ENCODE peak calls at places on chromosomes 4 and X, in seven cellular contexts. G is PC-3, H is IMR-90, J is fibroblast of lung, O is GM12878, A is astrocyte, T is OCI-LY7. C is an unnamed sample.
A peak's percentile ranks its signal among the peaks of the same experiment; 100 is the strongest.

GRCh38 chr4:8747467-8747841 is 124.2 kb downstream of the HMX1 start:
- DNase-seq in G (no peak), H (no peak), J (no peak), O (no peak), A (no peak), T (no peak), C (no peak)

GRCh38 chrX:12042615-12043014 is 95.7 kb upstream of the FRMPD4 start:
- DNase-seq in G (no peak), H (no peak), J (no peak), O (no peak), A (no peak), T (no peak), C (no peak)

GRCh38 chr4:3393171-3393570 is 48.6 kb upstream of the HGFAC start:
- DNase-seq in G (no peak), H (no peak), J (no peak), O (no peak), A (no peak), T (no peak), C (no peak)

GRCh38 chr4:123987408-123987807 is 590.8 kb downstream of the SPRY1 start:
- DNase-seq in G (no peak), H (no peak), J (no peak), O (no peak), A (no peak), T (no peak), C (no peak)

GRCh38 chr4:8391972-8392371 is 48.6 kb downstream of the ACOX3 start:
- DNase-seq in G (peak; percentile 77), H (peak; percentile 89), J (peak; percentile 87), O (peak; percentile 60), A (peak; percentile 85), T (peak; percentile 89), C (peak; percentile 11)

GRCh38 chrX:145826466-145826865 is 8.8 kb downstream of the SLITRK2 start:
- DNase-seq in G (no peak), H (no peak), J (no peak), O (no peak), A (no peak), T (no peak), C (no peak)

GRCh38 chr4:33658971-33659370 is 2585.3 kb downstream of the ARAP2 start:
- DNase-seq in G (no peak), H (no peak), J (peak; percentile 5), O (no peak), A (peak; percentile 0), T (no peak), C (no peak)

GRCh38 chr4:139282375-139283075 is 2.5 kb upstream of the MGARP start:
- DNase-seq in G (no peak), H (peak; percentile 68), J (peak; percentile 85), O (no peak), A (peak; percentile 82), T (no peak), C (no peak)

GRCh38 chr4:3745886-3746656 is 20.1 kb upstream of the ADRA2C start:
- DNase-seq in G (peak; percentile 44), H (no peak), J (no peak), O (no peak), A (no peak), T (no peak), C (no peak)

GRCh38 chr4:40186665-40187014 is 10.2 kb upstream of the RHOH start:
- DNase-seq in G (no peak), H (no peak), J (no peak), O (no peak), A (no peak), T (no peak), C (no peak)

GRCh38 chr4:60805500-60806313 is 394.4 kb upstream of the ADGRL3 start:
- DNase-seq in G (peak; percentile 78), H (peak; percentile 31), J (peak; percentile 27), O (no peak), A (peak; percentile 14), T (peak; percentile 23), C (no peak)

GRCh38 chrX:28586891-28587635 is at the start of gene IL1RAPL1:
- DNase-seq in G (peak; percentile 67), H (peak; percentile 81), J (peak; percentile 80), O (no peak), A (peak; percentile 78), T (no peak), C (no peak)

GRCh38 chr4:94339779-94340178 is 2.9 kb downstream of the HPGDS start:
- DNase-seq in G (no peak), H (no peak), J (no peak), O (no peak), A (no peak), T (no peak), C (no peak)

GRCh38 chr4:173235050-173235449 is 66.4 kb downstream of the GALNT7 start:
- DNase-seq in G (no peak), H (no peak), J (no peak), O (no peak), A (no peak), T (no peak), C (no peak)

GRCh38 chr4:187767158-187767557 is 228.4 kb upstream of the ZFP42 start:
- DNase-seq in G (no peak), H (no peak), J (no peak), O (no peak), A (no peak), T (no peak), C (no peak)

GRCh38 chr4:187767687-187768086 is 227.9 kb upstream of the ZFP42 start:
- DNase-seq in G (no peak), H (no peak), J (no peak), O (no peak), A (no peak), T (no peak), C (no peak)

GRCh38 chr4:187770345-187770744 is 225.2 kb upstream of the ZFP42 start:
- DNase-seq in G (no peak), H (no peak), J (no peak), O (no peak), A (no peak), T (no peak), C (no peak)
- H2AFZ ChIP-seq in G (no peak overlapping the region), H (no peak overlapping the region), J (no peak overlapping the region), O (no peak overlapping the region), A (no peak overlapping the region), T (no peak overlapping the region), C (no peak overlapping the region)

GRCh38 chr4:143372093-143372915 is 35.6 kb downstream of the GAB1 start:
- DNase-seq in G (no peak), H (no peak), J (no peak), O (peak; percentile 65), A (no peak), T (no peak), C (no peak)
- H3K4me1 ChIP-seq in G (no peaks in the 10 kb centered on the region), H (peaks cover 5% of the 10 kb centered on the region), J (no peaks in the 10 kb centered on the region), O (peaks cover 21% of the 10 kb centered on the region), A (no peaks in the 10 kb centered on the region), T (peaks cover 67% of the 10 kb centered on the region), C (no peaks in the 10 kb centered on the region)

GRCh38 chrX:43973249-43973672 is at the start of gene NDP:
- DNase-seq in G (peak; percentile 40), H (no peak), J (peak; percentile 13), O (no peak), A (no peak), T (no peak), C (no peak)

GRCh38 chrX:43974076-43974475 is 886 bp upstream of the NDP start:
- DNase-seq in G (peak; percentile 63), H (no peak), J (no peak), O (no peak), A (no peak), T (no peak), C (no peak)

GRCh38 chrX:43969504-43970501 is 3.4 kb downstream of the NDP start:
- DNase-seq in G (peak; percentile 38), H (peak; percentile 56), J (peak; percentile 73), O (no peak), A (peak; percentile 65), T (no peak), C (no peak)

GRCh38 chrX:43970528-43970927 is 2.7 kb downstream of the NDP start:
- DNase-seq in G (peak; percentile 57), H (peak; percentile 68), J (peak; percentile 54), O (no peak), A (peak; percentile 40), T (no peak), C (no peak)

DNA sequence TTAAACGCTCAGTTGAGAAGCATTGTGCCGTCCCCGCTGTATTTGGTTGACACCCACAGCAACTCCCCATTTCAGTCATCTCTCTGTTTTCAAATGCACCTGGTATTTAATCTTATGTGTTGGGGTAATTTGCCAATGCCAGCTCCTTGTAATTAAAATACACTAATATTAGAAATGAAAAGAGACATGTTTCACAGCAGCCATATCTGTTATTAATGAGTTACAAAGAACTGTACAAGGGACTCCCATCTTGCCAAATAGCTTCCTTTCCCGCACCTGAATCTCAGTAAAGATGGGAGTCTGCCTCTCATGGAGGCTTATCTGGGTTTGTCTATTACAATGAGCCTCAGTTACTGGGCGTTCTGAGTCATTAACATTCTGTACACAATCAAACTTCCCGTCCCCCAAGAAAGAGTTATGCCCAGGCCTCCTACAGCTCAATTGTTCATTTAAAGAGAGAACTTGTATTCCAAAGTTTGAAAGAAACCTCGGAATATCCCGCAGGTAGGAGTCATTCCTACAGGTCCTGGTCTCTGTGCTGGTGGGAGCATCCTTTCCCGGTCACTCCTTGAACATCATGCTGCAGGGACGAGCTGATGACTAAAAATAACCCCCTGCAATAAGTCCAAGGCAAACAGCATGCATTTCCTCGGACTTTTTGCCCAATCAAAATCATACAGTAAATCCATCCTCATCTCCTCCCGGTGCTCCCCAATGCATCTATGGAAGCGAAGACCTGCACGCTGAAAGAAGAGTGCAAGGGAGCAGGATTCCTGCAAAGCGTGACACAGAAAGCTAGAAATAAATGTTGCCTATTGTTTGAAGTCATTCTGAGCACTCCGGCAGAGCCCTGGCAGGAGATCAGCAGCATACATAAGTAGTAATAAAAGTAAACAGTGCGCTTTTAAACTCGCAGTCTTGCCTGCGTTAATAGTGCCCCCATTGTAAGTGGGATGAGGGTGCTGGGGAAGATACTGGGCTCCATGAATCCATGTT is 926 bp downstream of the NDP start:
- DNase-seq in G (peak; percentile 59), H (peak; percentile 39), J (peak; percentile 51), O (no peak), A (peak; percentile 34), T (no peak), C (no peak)
- H2AFZ ChIP-seq in G (peak overlapping the region; percentile 90), H (peak overlapping the region; percentile 3), J (no peak overlapping the region), O (no peak overlapping the region), A (no peak overlapping the region), T (no peak overlapping the region), C (no peak overlapping the region)

DNA sequence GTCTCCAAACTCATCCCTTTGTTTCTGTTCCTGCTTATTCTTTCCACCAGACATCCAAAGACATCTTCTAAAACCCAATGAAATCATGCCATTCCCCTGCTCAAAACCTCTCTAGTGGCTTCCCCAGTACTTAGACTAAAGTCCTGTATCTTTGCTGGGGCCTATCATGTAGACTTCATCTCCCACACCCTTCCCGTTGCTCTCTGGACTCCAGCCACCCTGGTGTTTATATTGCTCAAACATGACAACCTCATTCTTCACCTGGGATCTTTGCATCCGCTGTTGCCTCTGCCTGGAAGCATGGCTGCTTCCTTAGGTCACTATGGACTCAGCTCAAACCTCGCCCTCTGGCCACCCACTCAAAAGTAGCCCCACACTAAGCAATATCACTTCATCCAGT is 23.7 kb downstream of the TBC1D1 start:
- DNase-seq in G (no peak), H (no peak), J (no peak), O (no peak), A (no peak), T (no peak), C (no peak)
- H3K4me1 ChIP-seq in G (no peaks in the 10 kb centered on the region), H (no peaks in the 10 kb centered on the region), J (no peaks in the 10 kb centered on the region), O (no peaks in the 10 kb centered on the region), A (peaks cover 3% of the 10 kb centered on the region), T (no peaks in the 10 kb centered on the region), C (no peaks in the 10 kb centered on the region)

GRCh38 chr4:51874551-51874950 is 31.6 kb downstream of the DCUN1D4 start:
- DNase-seq in G (no peak), H (no peak), J (no peak), O (no peak), A (no peak), T (no peak), C (no peak)
- H2AFZ ChIP-seq in G (no peak overlapping the region), H (no peak overlapping the region), J (no peak overlapping the region), O (no peak overlapping the region), A (no peak overlapping the region), T (no peak overlapping the region), C (no peak overlapping the region)

C was measured in DND-41.